ENCODE peak calls at places on chromosomes 16 and 17, in four cellular contexts. X is upper lobe of right lung, I is fibroblast of lung, J is stomach. U is an unnamed sample.

GRCh38 chr17:49722066-49722465 is 14.3 kb upstream of the SLC35B1 start:
- DNase-seq in X (no peak), I (no peak), J (no peak), U (no peak)

GRCh38 chr16:23398987-23399805 is 53.8 kb downstream of the COG7 start:
- DNase-seq in J (no peak), I (no peak), X (no peak), U (no peak)

GRCh38 chr17:43576563-43577229 is 30.6 kb upstream of the ETV4 start:
- DNase-seq in I (peak; percentile 78), J (peak; percentile 68), X (peak; percentile 76), U (peak; percentile 84)

GRCh38 chr17:40415390-40415789 is 2.3 kb downstream of the TOP2A start:
- DNase-seq in X (no peak), J (no peak), I (peak; percentile 74), U (no peak)

GRCh38 chr17:8288336-8289102 is at the start of gene RANGRF:
- DNase-seq in J (peak; percentile 94), X (peak; percentile 95), I (peak; percentile 87), U (peak; percentile 95)

GRCh38 chr16:1458977-1459341 is 14.6 kb upstream of the CCDC154 start:
- DNase-seq in I (no peak), X (no peak), J (no peak), U (peak; percentile 76)

GRCh38 chr17:44309472-44309871 is 1.1 kb downstream of the RUNDC3A start:
- DNase-seq in X (no peak), I (no peak), J (no peak), U (no peak)

GRCh38 chr17:21376835-21377690 is 906 bp downstream of the KCNJ12 start:
- DNase-seq in J (peak; percentile 52), X (no peak), I (peak; percentile 28), U (no peak)

GRCh38 chr16:72977127-72977526 is 70.8 kb downstream of the ZFHX3 start:
- DNase-seq in J (no peak), X (no peak), I (no peak), U (no peak)

GRCh38 chr17:65230040-65230439 is 92.9 kb downstream of the RGS9 start:
- DNase-seq in J (no peak), I (no peak), X (no peak), U (no peak)

GRCh38 chr16:66223176-66223780 is 143.2 kb upstream of the CDH5 start:
- DNase-seq in I (peak; percentile 39), J (no peak), X (no peak), U (no peak)

GRCh38 chr17:66605561-66605960 is 229.4 kb upstream of the CACNG5 start:
- DNase-seq in I (peak; percentile 53), J (no peak), X (no peak), U (no peak)
- H3K36me3 ChIP-seq in I (no peaks in the 10 kb centered on the region), J (no peaks in the 10 kb centered on the region), X (no peaks in the 10 kb centered on the region), U (no peaks in the 10 kb centered on the region)

GRCh38 chr16:30355144-30355953 is at the start of gene CD2BP2:
- DNase-seq in I (peak; percentile 100), J (peak; percentile 96), X (peak; percentile 97), U (peak; percentile 98)

GRCh38 chr16:30354423-30355143 is 525 bp downstream of the CD2BP2 start:
- DNase-seq in I (no peak), J (no peak), X (no peak), U (no peak)

GRCh38 chr16:30357085-30357714 is 2.1 kb upstream of the CD2BP2 start:
- DNase-seq in J (no peak), X (no peak), I (no peak), U (no peak)

GRCh38 chr16:30356401-30357084 is 1.4 kb upstream of the CD2BP2 start:
- DNase-seq in I (no peak), J (no peak), X (no peak), U (no peak)

DNA sequence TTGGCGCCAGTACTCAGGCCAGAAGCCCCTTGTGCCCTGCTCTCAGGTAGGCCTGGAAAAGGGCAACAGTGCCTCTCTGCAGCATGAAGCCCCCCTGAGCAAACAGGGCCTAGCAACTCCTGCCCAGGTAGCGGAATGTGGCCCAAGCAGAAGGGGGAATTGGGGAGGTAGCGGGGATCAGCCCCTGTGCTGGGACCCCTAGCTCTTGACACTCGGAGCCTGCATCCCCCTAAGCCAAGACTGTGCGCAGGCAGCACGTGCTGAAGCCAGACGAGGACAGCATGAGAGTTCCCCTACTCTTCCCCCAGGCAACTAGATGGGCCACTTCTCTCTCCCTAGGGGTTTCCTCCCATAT is 823 bp upstream of the CD2BP2 start:
- DNase-seq in J (no peak), I (no peak), X (no peak), U (no peak)
- H3K4me3 ChIP-seq in J (peak overlapping the region; percentile 92), I (peak overlapping the region; percentile 12), X (peak overlapping the region; percentile 93), U (peak overlapping the region; percentile 66)

GRCh38 chr16:15491430-15491829 is 57.0 kb downstream of the BMERB1 start:
- DNase-seq in I (no peak), X (no peak), J (no peak), U (no peak)
- H3K27ac ChIP-seq in I (no peak overlapping the region), X (no peak overlapping the region), J (no peak overlapping the region), U (no peak overlapping the region)

GRCh38 chr17:15250459-15250858 is 14.7 kb downstream of the PMP22 start:
- DNase-seq in J (no peak), X (no peak), I (no peak), U (no peak)
- H3K36me3 ChIP-seq in J (peaks cover 81% of the 10 kb centered on the region), X (peaks cover 64% of the 10 kb centered on the region), I (peaks cover 12% of the 10 kb centered on the region), U (no peaks in the 10 kb centered on the region)

DNA sequence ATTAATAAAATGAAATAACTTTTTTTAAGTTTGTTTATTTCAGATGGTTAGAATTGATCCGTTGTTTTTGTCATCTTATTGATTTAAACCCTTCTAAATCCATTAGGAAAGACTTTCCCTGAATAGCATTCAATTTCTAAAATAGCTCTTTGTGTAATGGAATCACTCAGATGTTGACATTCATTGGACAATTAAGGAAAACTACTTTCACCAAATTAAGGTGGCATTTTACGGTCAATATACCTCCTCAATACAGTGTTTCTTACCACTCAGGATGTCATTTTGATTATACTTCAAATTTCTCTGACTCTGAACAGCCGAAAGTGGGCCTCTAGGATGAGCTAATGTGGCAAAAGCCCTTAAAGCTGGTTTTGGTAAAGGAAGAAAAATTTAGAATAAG is 1.8 kb downstream of the ARL6IP1 start:
- DNase-seq in J (no peak), X (no peak), I (no peak), U (no peak)
- H3K4me3 ChIP-seq in J (peak overlapping the region; percentile 84), X (peak overlapping the region; percentile 95), I (peak overlapping the region; percentile 79), U (no peak overlapping the region)

DNA sequence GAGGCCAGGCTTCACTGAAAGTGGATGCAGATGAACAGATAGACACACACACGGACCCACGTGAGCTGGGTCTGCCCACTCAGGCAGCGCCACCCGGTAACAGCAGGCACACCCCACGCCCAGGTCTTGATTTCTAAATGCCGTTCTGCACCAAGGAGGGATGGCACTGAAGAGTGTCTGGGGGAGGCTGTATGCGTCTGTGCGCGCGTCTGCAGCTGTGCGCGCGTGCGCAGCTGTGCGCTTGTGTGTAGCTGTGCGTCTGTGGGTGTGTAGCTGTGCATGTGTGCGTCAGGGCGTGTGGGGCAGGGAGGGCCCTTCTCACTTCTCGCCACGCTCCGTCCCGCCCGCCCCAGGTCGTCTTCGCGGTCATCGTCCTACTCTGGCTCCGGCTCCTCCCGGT is 15.5 kb upstream of the IL17C start:
- DNase-seq in J (no peak), I (no peak), X (no peak), U (no peak)
- H3K27ac ChIP-seq in J (no peak overlapping the region), I (no peak overlapping the region), X (no peak overlapping the region), U (no peak overlapping the region)

GRCh38 chr17:81691196-81691595 is 7.4 kb downstream of the HGS start:
- DNase-seq in I (no peak), X (no peak), J (no peak), U (no peak)

GRCh38 chr17:81688616-81689015 is 4.8 kb downstream of the HGS start:
- DNase-seq in X (no peak), I (no peak), J (no peak), U (no peak)

GRCh38 chr17:81690066-81690465 is 6.3 kb downstream of the HGS start:
- DNase-seq in I (no peak), X (no peak), J (no peak), U (no peak)

GRCh38 chr17:81691608-81692007 is 7.8 kb downstream of the HGS start:
- DNase-seq in X (no peak), I (no peak), J (no peak), U (no peak)

DNA sequence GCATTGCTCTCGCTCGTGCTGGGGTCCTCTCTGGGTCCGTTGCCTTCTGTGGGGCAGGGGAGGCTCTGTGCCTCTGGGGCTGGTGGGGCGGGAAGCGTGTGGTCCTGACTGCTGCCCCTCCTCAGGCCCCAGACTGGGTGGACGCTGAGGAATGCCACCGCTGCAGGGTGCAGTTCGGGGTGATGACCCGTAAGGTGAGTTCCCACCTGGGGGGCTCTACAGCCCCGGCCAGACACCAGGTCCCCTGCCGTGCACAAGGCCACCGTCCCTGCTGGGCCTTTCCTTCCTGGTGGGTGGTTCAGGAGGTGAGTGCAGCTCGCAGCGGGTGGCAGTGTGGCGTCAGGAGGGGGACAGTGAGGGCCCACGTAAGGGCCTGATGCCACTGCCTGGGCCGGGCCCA is 6.7 kb downstream of the HGS start:
- DNase-seq in X (no peak), I (no peak), J (no peak), U (no peak)
- H3K36me3 ChIP-seq in X (peaks cover 97% of the 10 kb centered on the region), I (peaks cover 68% of the 10 kb centered on the region), J (peaks cover 100% of the 10 kb centered on the region), U (no peaks in the 10 kb centered on the region)

GRCh38 chr17:46765491-46765890 is 53.0 kb downstream of the WNT3 start:
- DNase-seq in I (no peak), X (no peak), J (peak; percentile 16), U (no peak)
- H3K4me3 ChIP-seq in I (no peak overlapping the region), X (no peak overlapping the region), J (no peak overlapping the region), U (no peak overlapping the region)

GRCh38 chr16:2852731-2853507 is 5.1 kb downstream of the PRSS22 start:
- DNase-seq in I (no peak), J (no peak), X (no peak), U (no peak)
- H3K27ac ChIP-seq in I (no peak overlapping the region), J (no peak overlapping the region), X (no peak overlapping the region), U (no peak overlapping the region)

GRCh38 chr16:55765161-55765560 is 67.7 kb downstream of the CES1 start:
- DNase-seq in J (no peak), X (no peak), I (no peak), U (no peak)
- H3K36me3 ChIP-seq in J (no peaks in the 10 kb centered on the region), X (no peaks in the 10 kb centered on the region), I (no peaks in the 10 kb centered on the region), U (no peaks in the 10 kb centered on the region)

U was measured in Peyer's patch.